ENCODE peak calls at places on chromosome 4, in ten cellular contexts. C, E, K, P, V, H, Q, S, Y and X are unnamed samples.

GRCh38 chr4:152686452-152687013 is 6.7 kb upstream of the TMEM154 start:
- DNase-seq in C (no peak), E (no peak), K (no peak), P (no peak), V (no peak), H (no peak), Q (no peak), S (no peak), Y (no peak), X (no peak)

GRCh38 chr4:101678180-101678579 is 112.3 kb upstream of the BANK1 start:
- DNase-seq in C (no peak), E (no peak), K (peak; percentile 18), P (no peak), V (no peak), H (no peak), Q (no peak), S (no peak), Y (no peak), X (no peak)

GRCh38 chr4:55363618-55364420 is 17.8 kb downstream of the SRD5A3 start:
- DNase-seq in C (no peak), E (peak; percentile 38), K (peak; percentile 19), P (no peak), V (no peak), H (no peak), Q (no peak), S (no peak), Y (no peak), X (no peak)

GRCh38 chr4:119025916-119026661 is 109.5 kb upstream of the MYOZ2 start:
- DNase-seq in C (no peak), E (no peak), K (peak; percentile 66), P (peak; percentile 50), V (no peak), H (peak; percentile 96), Q (no peak), S (no peak), Y (peak; percentile 97), X (peak; percentile 84)

GRCh38 chr4:176794151-176794550 is 1.4 kb upstream of the VEGFC start:
- DNase-seq in C (no peak), E (no peak), K (peak; percentile 56), P (no peak), V (no peak), H (peak; percentile 96), Q (no peak), S (no peak), Y (peak; percentile 87), X (peak; percentile 89)

GRCh38 chr4:6999172-7000086 is 43.7 kb upstream of the TADA2B start:
- DNase-seq in C (no peak), E (no peak), K (peak; percentile 73), P (no peak), V (no peak), H (no peak), Q (no peak), S (no peak), Y (no peak), X (peak; percentile 88)

GRCh38 chr4:112557676-112558411 is 41.9 kb upstream of the NEUROG2 start:
- DNase-seq in C (no peak), E (no peak), K (no peak), P (no peak), V (no peak), H (no peak), Q (no peak), S (no peak), Y (peak; percentile 93), X (no peak)

GRCh38 chr4:93994175-93994994 is 165.8 kb downstream of the ATOH1 start:
- DNase-seq in C (no peak), E (no peak), K (no peak), P (no peak), V (no peak), H (no peak), Q (no peak), S (no peak), Y (no peak), X (no peak)

GRCh38 chr4:139651282-139652194 is 14.1 kb upstream of the MGST2 start:
- DNase-seq in C (peak; percentile 33), E (peak; percentile 51), K (peak; percentile 79), P (peak; percentile 72), V (peak; percentile 67), H (peak; percentile 81), Q (peak; percentile 85), S (peak; percentile 42), Y (peak; percentile 91), X (peak; percentile 43)

GRCh38 chr4:110188113-110188512 is 10.3 kb downstream of the ELOVL6 start:
- DNase-seq in C (no peak), E (no peak), K (peak; percentile 55), P (no peak), V (no peak), H (no peak), Q (no peak), S (no peak), Y (no peak), X (no peak)

GRCh38 chr4:169384741-169385140 is 114.0 kb upstream of the SH3RF1 start:
- DNase-seq in C (no peak), E (no peak), K (no peak), P (no peak), V (no peak), H (peak; percentile 14), Q (no peak), S (no peak), Y (no peak), X (no peak)

GRCh38 chr4:104942990-104943758 is 203.5 kb upstream of the TET2 start:
- DNase-seq in C (no peak), E (no peak), K (no peak), P (no peak), V (no peak), H (peak; percentile 1), Q (no peak), S (no peak), Y (no peak), X (peak; percentile 75)

GRCh38 chr4:67103001-67103737 is 442.1 kb downstream of the CENPC start:
- DNase-seq in C (no peak), E (no peak), K (no peak), P (no peak), V (no peak), H (no peak), Q (no peak), S (peak; percentile 40), Y (no peak), X (no peak)

GRCh38 chr4:76305971-76306881 is at the start of gene STBD1:
- DNase-seq in C (peak; percentile 3), E (peak; percentile 6), K (peak; percentile 82), P (peak; percentile 78), V (peak; percentile 50), H (peak; percentile 67), Q (peak; percentile 73), S (no peak), Y (peak; percentile 58), X (peak; percentile 81)

GRCh38 chr4:110396963-110397362 is 79.0 kb upstream of the ENPEP start:
- DNase-seq in C (no peak), E (no peak), K (no peak), P (no peak), V (no peak), H (no peak), Q (no peak), S (no peak), Y (no peak), X (no peak)

GRCh38 chr4:83691998-83692397 is 156.1 kb downstream of the GPAT3 start:
- DNase-seq in C (no peak), E (no peak), K (no peak), P (no peak), V (no peak), H (no peak), Q (no peak), S (no peak), Y (no peak), X (peak; percentile 51)

GRCh38 chr4:36187723-36188333 is 56.5 kb downstream of the ARAP2 start:
- DNase-seq in C (no peak), E (no peak), K (peak; percentile 29), P (no peak), V (no peak), H (peak; percentile 33), Q (no peak), S (peak; percentile 39), Y (peak; percentile 62), X (peak; percentile 13)

GRCh38 chr4:99845708-99846469 is 29.3 kb downstream of the DAPP1 start:
- DNase-seq in C (no peak), E (no peak), K (no peak), P (no peak), V (no peak), H (no peak), Q (no peak), S (no peak), Y (no peak), X (no peak)

GRCh38 chr4:105191621-105192210 is 45.0 kb downstream of the TET2 start:
- DNase-seq in C (no peak), E (no peak), K (peak; percentile 62), P (no peak), V (no peak), H (peak; percentile 67), Q (no peak), S (no peak), Y (peak; percentile 60), X (peak; percentile 19)

GRCh38 chr4:120056249-120056648 is 10.4 kb downstream of the MAD2L1 start:
- DNase-seq in C (no peak), E (no peak), K (peak; percentile 13), P (no peak), V (no peak), H (peak; percentile 50), Q (no peak), S (no peak), Y (peak; percentile 71), X (no peak)

GRCh38 chr4:54659213-54660144 is 1.7 kb downstream of the KIT start:
- DNase-seq in C (no peak), E (no peak), K (peak; percentile 15), P (no peak), V (no peak), H (peak; percentile 28), Q (peak; percentile 37), S (no peak), Y (peak; percentile 53), X (no peak)

GRCh38 chr4:15689540-15689939 is 7.9 kb downstream of the FAM200B start:
- DNase-seq in C (no peak), E (no peak), K (peak; percentile 36), P (no peak), V (no peak), H (peak; percentile 62), Q (no peak), S (no peak), Y (peak; percentile 56), X (no peak)

GRCh38 chr4:10117424-10118354 is 1.1 kb upstream of the WDR1 start:
- DNase-seq in C (no peak), E (no peak), K (no peak), P (no peak), V (no peak), H (no peak), Q (no peak), S (no peak), Y (peak; percentile 63), X (no peak)

GRCh38 chr4:185535818-185536729 is 767 bp upstream of the PDLIM3 start:
- DNase-seq in C (no peak), E (no peak), K (no peak), P (no peak), V (no peak), H (peak; percentile 56), Q (no peak), S (no peak), Y (peak; percentile 60), X (peak; percentile 17)

GRCh38 chr4:3013839-3014350 is 50.5 kb downstream of the GRK4 start:
- DNase-seq in C (no peak), E (no peak), K (no peak), P (no peak), V (no peak), H (no peak), Q (no peak), S (no peak), Y (no peak), X (no peak)

GRCh38 chr4:158333820-158334219 is 123.5 kb downstream of the TMEM144 start:
- DNase-seq in C (no peak), E (no peak), K (no peak), P (no peak), V (no peak), H (no peak), Q (no peak), S (no peak), Y (no peak), X (no peak)

GRCh38 chr4:48680848-48681568 is 99.1 kb downstream of the FRYL start:
- DNase-seq in C (no peak), E (no peak), K (no peak), P (no peak), V (peak; percentile 48), H (no peak), Q (no peak), S (no peak), Y (no peak), X (no peak)

GRCh38 chr4:144174401-144175067 is 34.0 kb upstream of the GYPA start:
- DNase-seq in C (no peak), E (no peak), K (peak; percentile 77), P (peak; percentile 13), V (peak; percentile 18), H (peak; percentile 63), Q (peak; percentile 52), S (peak; percentile 25), Y (peak; percentile 84), X (peak; percentile 50)